ENCODE peak calls at places on chromosomes 3 and 15, in five cellular contexts. L is heart left ventricle; G is A549; M is CD8-positive, alpha-beta T cell; Q is ovary. C is an unnamed sample.

GRCh38 chr3:126567696-126568438 is 9.1 kb upstream of the C3orf22 start:
- DNase-seq in M (no peak), G (peak; percentile 12), Q (no peak), L (no peak), C (no peak)

GRCh38 chr15:78440375-78441373 is 2.7 kb downstream of the IREB2 start:
- DNase-seq in L (no peak), Q (no peak), M (no peak), G (no peak), C (no peak)

GRCh38 chr15:62749445-62749844 is 293.1 kb upstream of the TPM1 start:
- DNase-seq in M (no peak), G (no peak), Q (no peak), L (no peak), C (no peak)

GRCh38 chr15:77983708-77984445 is 93.6 kb downstream of the TBC1D2B start:
- DNase-seq in M (no peak), G (no peak), Q (peak; percentile 47), L (no peak), C (no peak)

GRCh38 chr15:29103825-29104565 is 165.6 kb downstream of the NSMCE3 start:
- DNase-seq in G (peak; percentile 70), Q (peak; percentile 86), M (peak; percentile 27), L (peak; percentile 64), C (peak; percentile 87)

GRCh38 chr3:99895106-99895705 is 77.5 kb downstream of the CMSS1 start:
- DNase-seq in Q (no peak), M (no peak), L (no peak), G (no peak), C (no peak)

GRCh38 chr3:119360046-119360445 is 65.9 kb downstream of the ARHGAP31 start:
- DNase-seq in L (no peak), M (no peak), Q (no peak), G (no peak), C (no peak)

GRCh38 chr3:50599716-50600118 is 11.9 kb downstream of the CISH start:
- DNase-seq in G (no peak), M (no peak), L (peak; percentile 25), Q (no peak), C (no peak)

GRCh38 chr3:142929109-142929508 is 34.4 kb downstream of the PAQR9 start:
- DNase-seq in Q (no peak), M (no peak), G (peak; percentile 82), L (no peak), C (no peak)

GRCh38 chr3:149197669-149198068 is 24.0 kb downstream of the CP start:
- DNase-seq in Q (no peak), M (no peak), G (no peak), L (no peak), C (peak; percentile 30)

GRCh38 chr3:60953406-60953805 is 297.8 kb downstream of the FHIT start:
- DNase-seq in G (no peak), Q (no peak), M (no peak), L (no peak), C (peak; percentile 4)

GRCh38 chr3:172659246-172660002 is 51.4 kb downstream of the NCEH1 start:
- DNase-seq in M (no peak), L (no peak), G (peak; percentile 17), Q (no peak), C (no peak)

GRCh38 chr3:141239551-141240281 is 8.1 kb downstream of the PXYLP1 start:
- DNase-seq in L (no peak), Q (no peak), G (no peak), M (no peak), C (no peak)

GRCh38 chr3:3636815-3637214 is 162.4 kb upstream of the LRRN1 start:
- DNase-seq in Q (no peak), G (no peak), M (no peak), L (no peak), C (no peak)

GRCh38 chr15:82936966-82937647 is 15.4 kb downstream of the HOMER2 start:
- DNase-seq in Q (no peak), M (no peak), G (peak; percentile 72), L (no peak), C (no peak)

GRCh38 chr3:4712109-4712508 is 219.0 kb downstream of the ITPR1 start:
- DNase-seq in M (no peak), L (no peak), Q (no peak), G (no peak), C (no peak)

GRCh38 chr3:194310516-194310915 is 40.6 kb downstream of the CPN2 start:
- DNase-seq in L (no peak), G (no peak), M (no peak), Q (no peak), C (no peak)

GRCh38 chr3:28476194-28476593 is 127.6 kb upstream of the AZI2 start:
- DNase-seq in G (peak; percentile 54), L (no peak), Q (no peak), M (no peak), C (peak; percentile 71)

GRCh38 chr3:31275583-31275982 is 257.1 kb upstream of the STT3B start:
- DNase-seq in G (no peak), Q (no peak), L (no peak), M (no peak), C (no peak)

GRCh38 chr15:41545218-41545617 is 1.2 kb upstream of the RPAP1 start:
- DNase-seq in Q (no peak), M (no peak), L (no peak), G (no peak), C (no peak)

GRCh38 chr3:65401359-65401810 is 637.3 kb downstream of the MAGI1 start:
- DNase-seq in G (no peak), M (no peak), Q (no peak), L (no peak), C (no peak)

GRCh38 chr15:63474810-63475316 is 29.5 kb upstream of the USP3 start:
- DNase-seq in M (no peak), Q (no peak), L (no peak), G (peak; percentile 86), C (no peak)

GRCh38 chr3:196634851-196635250 is 4.6 kb upstream of the NRROS start:
- DNase-seq in M (no peak), L (no peak), Q (no peak), G (no peak), C (no peak)

DNA sequence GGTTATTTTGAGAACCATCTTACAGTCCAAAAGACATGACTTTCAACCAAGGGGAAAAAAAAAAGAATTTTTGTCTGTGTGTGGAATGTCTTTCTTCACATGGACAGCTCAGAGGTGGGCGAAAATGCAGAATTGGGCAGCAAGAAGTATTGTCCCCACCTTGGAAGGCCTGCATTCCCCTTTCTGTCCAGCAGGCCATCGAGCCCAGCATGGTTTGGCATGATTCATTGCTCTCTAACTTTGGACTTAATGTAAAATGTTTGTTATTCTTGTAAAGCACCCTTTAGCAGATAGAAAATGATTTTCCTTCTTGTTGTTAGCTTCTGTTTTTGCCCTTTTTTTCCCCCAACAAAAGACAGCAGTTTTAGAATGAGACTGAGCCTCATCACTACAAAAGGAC is 12.4 kb downstream of the MYO1E start:
- DNase-seq in Q (no peak), L (no peak), M (no peak), G (no peak), C (no peak)
- TF ChIP-seq CTCF in Q (no peak), L (no peak), M (no peak), G (no peak), C (peak; percentile 22)

GRCh38 chr3:54191220-54191619 is 68.9 kb downstream of the CACNA2D3 start:
- DNase-seq in L (no peak), Q (no peak), M (no peak), G (no peak), C (no peak)

GRCh38 chr3:54196330-54196975 is 74.1 kb downstream of the CACNA2D3 start:
- DNase-seq in L (no peak), Q (no peak), G (no peak), M (no peak), C (no peak)

GRCh38 chr3:54188176-54188791 is 65.9 kb downstream of the CACNA2D3 start:
- DNase-seq in G (peak; percentile 46), M (no peak), L (peak; percentile 27), Q (peak; percentile 33), C (peak; percentile 84)

GRCh38 chr3:54193093-54193492 is 70.7 kb downstream of the CACNA2D3 start:
- DNase-seq in G (no peak), M (no peak), L (no peak), Q (no peak), C (no peak)

GRCh38 chr3:54191997-54192396 is 69.6 kb downstream of the CACNA2D3 start:
- DNase-seq in Q (no peak), G (no peak), M (no peak), L (no peak), C (no peak)
- H3K27ac ChIP-seq in Q (no peak overlapping the region), G (no peak overlapping the region), M (no peak overlapping the region), L (no peak overlapping the region), C (no peak overlapping the region)

DNA sequence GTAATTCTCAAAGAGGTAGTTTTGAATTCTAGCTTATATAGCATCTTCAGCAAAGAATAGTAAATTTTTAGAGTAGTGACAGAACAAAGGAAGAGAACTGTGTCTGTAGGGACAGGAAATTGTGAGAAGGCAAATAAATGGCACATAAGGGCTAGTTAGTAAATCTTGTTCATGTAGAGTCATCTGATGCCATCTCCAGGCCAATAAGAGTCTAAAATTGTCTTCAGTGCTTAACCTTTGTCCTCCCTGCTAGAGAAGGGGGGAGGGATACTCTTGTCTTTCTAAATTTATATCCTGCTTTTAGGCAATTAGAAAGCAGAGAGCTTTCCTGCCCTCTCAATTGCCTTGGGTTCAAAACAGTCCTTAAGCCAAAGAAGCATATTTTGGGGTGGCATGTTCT is 87.0 kb upstream of the DNAJC19 start:
- DNase-seq in G (no peak), L (no peak), M (no peak), Q (no peak), C (no peak)
- TF ChIP-seq CTCF in G (no peak), L (no peak), M (no peak), Q (no peak), C (no peak)

DNA sequence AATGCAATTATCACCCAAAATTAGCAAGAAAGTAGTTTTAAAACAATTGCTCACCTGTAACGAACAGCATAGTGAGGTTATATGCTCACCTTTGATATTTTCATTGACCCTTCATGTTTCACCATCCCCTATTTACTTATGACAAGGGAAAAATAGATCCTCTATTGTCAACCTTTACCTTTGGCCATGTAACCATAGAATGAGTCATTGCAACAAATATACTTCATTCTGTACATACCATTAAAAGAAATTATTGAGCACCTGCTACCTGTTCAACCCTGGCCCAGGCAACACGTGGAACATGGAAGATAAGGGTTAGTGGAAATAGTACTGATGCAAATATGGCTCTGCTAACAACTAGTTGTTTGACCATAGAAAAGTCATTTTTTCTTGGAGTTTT is 20.2 kb downstream of the LSAMP start:
- DNase-seq in M (no peak), Q (no peak), G (no peak), L (no peak), C (no peak)
- H3K27ac ChIP-seq in M (no peak overlapping the region), Q (no peak overlapping the region), G (no peak overlapping the region), L (no peak overlapping the region), C (no peak overlapping the region)

GRCh38 chr3:13879102-13879945 is 547 bp downstream of the WNT7A start:
- DNase-seq in G (no peak), L (no peak), Q (no peak), M (no peak), C (peak; percentile 33)

GRCh38 chr3:13881536-13882410 is 1.9 kb upstream of the WNT7A start:
- DNase-seq in M (no peak), L (no peak), G (no peak), Q (no peak), C (no peak)

GRCh38 chr3:13878711-13879101 is 1.2 kb downstream of the WNT7A start:
- DNase-seq in L (no peak), G (no peak), Q (no peak), M (no peak), C (no peak)

GRCh38 chr3:13879946-13880810 is at the start of gene WNT7A:
- DNase-seq in L (no peak), G (peak; percentile 41), M (no peak), Q (no peak), C (peak; percentile 74)

GRCh38 chr3:13880811-13881156 is 913 bp upstream of the WNT7A start:
- DNase-seq in Q (no peak), M (no peak), G (no peak), L (no peak), C (no peak)
- TF ChIP-seq CTCF in Q (no peak), M (no peak), G (no peak), L (no peak), C (no peak)

GRCh38 chr15:60520041-60520824 is 41.3 kb upstream of the ICE2 start:
- DNase-seq in L (no peak), M (no peak), Q (no peak), G (peak; percentile 43), C (no peak)
- H3K27ac ChIP-seq in L (no peak overlapping the region), M (no peak overlapping the region), Q (no peak overlapping the region), G (no peak overlapping the region), C (no peak overlapping the region)

C was measured in cardiac muscle cell.